ENCODE peak calls at places on chromosomes 1 and 21, in four cellular contexts. M, G, W and E are unnamed samples.
A peak's percentile ranks its signal among the peaks of the same experiment; 100 is the strongest.

GRCh38 chr1:9466780-9467755 is 72.2 kb upstream of the SLC25A33 start:
- DNase-seq in M (no peak), G (peak; percentile 82), W (peak; percentile 71), E (peak; percentile 25)

GRCh38 chr1:167135281-167135840 is 41.5 kb downstream of the STYXL2 start:
- DNase-seq in M (no peak), G (no peak), W (no peak), E (no peak)

GRCh38 chr1:44500181-44501021 is 95.3 kb downstream of the RNF220 start:
- DNase-seq in M (peak; percentile 56), G (no peak), W (no peak), E (no peak)

GRCh38 chr1:212743901-212744475 is 44.3 kb upstream of the BATF3 start:
- DNase-seq in M (no peak), G (no peak), W (no peak), E (no peak)

GRCh38 chr21:42750737-42751530 is 97.5 kb downstream of the PDE9A start:
- DNase-seq in M (no peak), G (peak; percentile 80), W (no peak), E (no peak)

GRCh38 chr1:151370211-151370911 is 2.1 kb downstream of the SELENBP1 start:
- DNase-seq in M (peak; percentile 6), G (peak; percentile 66), W (peak; percentile 52), E (peak; percentile 33)

GRCh38 chr1:45327644-45328515 is 1.2 kb downstream of the HPDL start:
- DNase-seq in M (no peak), G (no peak), W (no peak), E (no peak)

GRCh38 chr1:201020040-201020591 is 3.4 kb downstream of the KIF21B start:
- DNase-seq in M (no peak), G (no peak), W (no peak), E (no peak)

GRCh38 chr1:29962831-29963247 is 726.5 kb downstream of the PTPRU start:
- DNase-seq in M (no peak), G (peak; percentile 29), W (no peak), E (no peak)

GRCh38 chr1:40986929-40987328 is 7.4 kb downstream of the CTPS1 start:
- DNase-seq in M (no peak), G (no peak), W (no peak), E (no peak)

GRCh38 chr1:64857347-64857746 is 109.0 kb downstream of the JAK1 start:
- DNase-seq in M (no peak), G (no peak), W (no peak), E (no peak)
- H3K27ac ChIP-seq in M (no peak overlapping the region), G (peak overlapping the region; percentile 71), W (peak overlapping the region; percentile 7), E (peak overlapping the region; percentile 60)

DNA sequence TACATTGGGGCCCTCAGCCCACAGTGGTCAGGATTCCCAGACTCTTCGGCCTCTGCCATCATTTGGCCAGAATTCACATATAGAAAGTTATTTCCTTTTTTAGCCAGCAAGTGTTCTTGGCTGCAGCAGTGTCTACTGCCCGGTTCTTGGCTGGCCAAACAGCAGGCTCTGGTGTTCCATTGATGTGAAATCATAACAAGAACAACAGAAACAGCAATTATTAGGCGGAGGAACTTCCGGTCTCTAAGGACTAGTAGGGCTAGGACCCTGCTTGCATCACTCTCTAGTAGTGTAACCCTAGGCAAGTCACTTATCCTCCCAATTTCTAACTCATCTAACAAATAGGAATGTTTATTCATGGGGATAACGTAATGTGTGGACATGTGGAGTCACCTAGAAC is 8.7 kb upstream of the GJA5 start:
- DNase-seq in M (no peak), G (no peak), W (no peak), E (no peak)
- H3K27ac ChIP-seq in M (no peak overlapping the region), G (no peak overlapping the region), W (no peak overlapping the region), E (no peak overlapping the region)

DNA sequence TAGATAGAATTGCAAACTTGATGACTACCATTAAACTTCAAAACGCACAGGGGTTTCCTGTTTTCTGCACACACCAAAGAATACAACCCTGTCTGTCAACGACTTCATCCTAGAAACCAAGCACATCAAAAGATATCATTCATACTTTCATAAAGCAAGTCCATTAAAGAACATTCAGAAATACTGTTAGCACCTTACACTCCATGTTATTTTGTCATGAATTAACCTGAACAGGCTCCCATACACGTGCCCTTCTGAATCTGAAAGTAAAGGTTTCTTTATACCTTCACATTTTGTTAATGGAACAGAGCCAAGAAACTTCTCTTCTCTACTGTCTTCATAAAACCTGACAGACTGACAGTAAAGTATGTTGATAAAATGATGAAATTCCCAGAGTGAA is 46.1 kb downstream of the PUM1 start:
- DNase-seq in M (no peak), G (no peak), W (no peak), E (no peak)
- H3K27ac ChIP-seq in M (no peak overlapping the region), G (no peak overlapping the region), W (no peak overlapping the region), E (no peak overlapping the region)

GRCh38 chr1:180981596-180982387 is 40.9 kb downstream of the STX6 start:
- DNase-seq in M (no peak), G (no peak), W (no peak), E (no peak)
- H3K27ac ChIP-seq in M (peak overlapping the region; percentile 94), G (no peak overlapping the region), W (no peak overlapping the region), E (no peak overlapping the region)